ENCODE peak calls at places on chromosomes 13 and 19, in nine cellular contexts. I is HCT116, H is Peyer's patch, Q is IMR-90, W is heart left ventricle, N is sigmoid colon, S is upper lobe of left lung, Y is uterus, U is suprapubic skin. X is an unnamed sample.

GRCh38 chr13:50267917-50268316 is 252.7 kb downstream of the KCNRG start:
- DNase-seq in I (no peak), H (no peak), Q (no peak), W (no peak), N (no peak), S (no peak), Y (no peak), U (no peak), X (no peak)

GRCh38 chr13:73599232-73600128 is 534.7 kb downstream of the KLF12 start:
- DNase-seq in I (no peak), H (no peak), Q (no peak), W (no peak), N (no peak), S (no peak), Y (no peak), U (no peak), X (no peak)

GRCh38 chr13:36750046-36750445 is 69.0 kb upstream of the RFXAP start:
- DNase-seq in I (no peak), H (no peak), Q (no peak), W (no peak), N (no peak), S (no peak), Y (no peak), U (no peak), X (no peak)

GRCh38 chr13:51912091-51912490 is 50.3 kb downstream of the CCDC70 start:
- DNase-seq in I (no peak), H (no peak), Q (no peak), W (no peak), N (no peak), S (no peak), Y (no peak), U (no peak), X (no peak)

GRCh38 chr13:46962286-46962941 is 65.6 kb upstream of the HTR2A start:
- DNase-seq in I (no peak), H (no peak), Q (peak), W (no peak), N (no peak), S (no peak), Y (no peak), U (no peak), X (no peak)

GRCh38 chr13:41590643-41591042 is 133.3 kb downstream of the RGCC start:
- DNase-seq in I (no peak), H (no peak), Q (no peak), W (no peak), N (no peak), S (no peak), Y (no peak), U (no peak), X (no peak)

GRCh38 chr13:20702530-20702929 is 969 bp upstream of the IL17D start:
- DNase-seq in I (no peak), H (no peak), Q (peak), W (no peak), N (no peak), S (no peak), Y (no peak), U (no peak), X (peak)

GRCh38 chr13:112229445-112229844 is 146.7 kb upstream of the SPACA7 start:
- DNase-seq in I (no peak), H (no peak), Q (no peak), W (no peak), N (no peak), S (peak), Y (no peak), U (no peak), X (no peak)

GRCh38 chr19:7751157-7751783 is 3.9 kb upstream of the CD209 start:
- DNase-seq in I (no peak), H (peak), Q (peak), W (no peak), N (no peak), S (no peak), Y (no peak), U (no peak), X (no peak)

GRCh38 chr13:110306960-110307696 is at the start of the genes COL4A1 and COL4A2:
- DNase-seq in I (no peak), H (no peak), Q (peak), W (peak), N (peak), S (peak), Y (peak), U (no peak), X (no peak)

GRCh38 chr19:38838986-38839761 is 7.6 kb upstream of the ECH1 start:
- DNase-seq in I (no peak), H (no peak), Q (no peak), W (peak), N (no peak), S (no peak), Y (no peak), U (no peak), X (no peak)

GRCh38 chr13:109155301-109155761 is 525.9 kb downstream of the MYO16 start:
- DNase-seq in I (peak), H (no peak), Q (peak), W (no peak), N (no peak), S (no peak), Y (no peak), U (no peak), X (no peak)

GRCh38 chr13:99642006-99642405 is 140.7 kb downstream of the TM9SF2 start:
- DNase-seq in I (no peak), H (no peak), Q (no peak), W (no peak), N (no peak), S (no peak), Y (no peak), U (no peak), X (no peak)

GRCh38 chr13:113558461-113558860 is 26.1 kb upstream of the TFDP1 start:
- DNase-seq in I (no peak), H (no peak), Q (no peak), W (no peak), N (no peak), S (no peak), Y (peak), U (no peak), X (no peak)

GRCh38 chr13:71866173-71867091 is 572 bp downstream of the DACH1 start:
- DNase-seq in I (no peak), H (no peak), Q (no peak), W (peak), N (no peak), S (peak), Y (peak), U (no peak), X (peak)

GRCh38 chr13:28049880-28050871 is 50.2 kb downstream of the FLT3 start:
- DNase-seq in I (no peak), H (no peak), Q (no peak), W (no peak), N (no peak), S (no peak), Y (no peak), U (no peak), X (no peak)

GRCh38 chr19:37931941-37932655 is 25.1 kb downstream of the SIPA1L3 start:
- DNase-seq in I (peak), H (peak), Q (peak), W (peak), N (peak), S (peak), Y (peak), U (peak), X (no peak)

GRCh38 chr13:109496216-109496615 is 290.2 kb downstream of the IRS2 start:
- DNase-seq in I (no peak), H (no peak), Q (no peak), W (no peak), N (no peak), S (no peak), Y (no peak), U (no peak), X (no peak)

GRCh38 chr19:22893855-22894270 is 61.8 kb downstream of the ZNF723 start:
- DNase-seq in I (no peak), H (no peak), Q (no peak), W (no peak), N (no peak), S (peak), Y (no peak), U (no peak), X (no peak)

GRCh38 chr19:55464669-55465068 is at the start of gene C19orf85:
- DNase-seq in I (no peak), H (no peak), Q (no peak), W (no peak), N (no peak), S (no peak), Y (no peak), U (no peak), X (no peak)

GRCh38 chr19:11699931-11700794 is 38.6 kb downstream of the ZNF823 start:
- DNase-seq in I (peak), H (no peak), Q (peak), W (no peak), N (no peak), S (no peak), Y (no peak), U (no peak), X (peak)

GRCh38 chr13:26718146-26718545 is 42.4 kb downstream of the GPR12 start:
- DNase-seq in I (no peak), H (no peak), Q (no peak), W (no peak), N (no peak), S (no peak), Y (no peak), U (no peak), X (no peak)

GRCh38 chr13:26721251-26721939 is 39.2 kb downstream of the GPR12 start:
- DNase-seq in I (no peak), H (peak), Q (no peak), W (peak), N (no peak), S (no peak), Y (no peak), U (no peak), X (no peak)

GRCh38 chr13:26716984-26717383 is 43.6 kb downstream of the GPR12 start:
- DNase-seq in I (no peak), H (no peak), Q (no peak), W (no peak), N (no peak), S (no peak), Y (no peak), U (no peak), X (no peak)

GRCh38 chr13:26718872-26719271 is 41.7 kb downstream of the GPR12 start:
- DNase-seq in I (no peak), H (no peak), Q (no peak), W (no peak), N (no peak), S (no peak), Y (no peak), U (no peak), X (no peak)

GRCh38 chr13:26719356-26719945 is 41.1 kb downstream of the GPR12 start:
- DNase-seq in I (no peak), H (no peak), Q (peak), W (no peak), N (no peak), S (no peak), Y (no peak), U (no peak), X (no peak)
- TF ChIP-seq POLR2A in I (no peak), H (no peak), Q (no peak), W (no peak), N (no peak), S (no peak), Y (no peak), U (no peak), X (no peak)

GRCh38 chr13:32247887-32248286 is 67.3 kb downstream of the ZAR1L start:
- DNase-seq in I (no peak), H (no peak), Q (peak), W (no peak), N (no peak), S (no peak), Y (no peak), U (no peak), X (no peak)

GRCh38 chr13:32245555-32245954 is 69.6 kb downstream of the ZAR1L start:
- DNase-seq in I (no peak), H (no peak), Q (no peak), W (no peak), N (no peak), S (no peak), Y (no peak), U (no peak), X (no peak)

GRCh38 chr13:32252812-32253440 is 62.2 kb downstream of the ZAR1L start:
- DNase-seq in I (no peak), H (no peak), Q (no peak), W (no peak), N (no peak), S (no peak), Y (no peak), U (no peak), X (no peak)

GRCh38 chr13:32246468-32246867 is 68.7 kb downstream of the ZAR1L start:
- DNase-seq in I (peak), H (peak), Q (peak), W (no peak), N (peak), S (no peak), Y (peak), U (no peak), X (peak)

DNA sequence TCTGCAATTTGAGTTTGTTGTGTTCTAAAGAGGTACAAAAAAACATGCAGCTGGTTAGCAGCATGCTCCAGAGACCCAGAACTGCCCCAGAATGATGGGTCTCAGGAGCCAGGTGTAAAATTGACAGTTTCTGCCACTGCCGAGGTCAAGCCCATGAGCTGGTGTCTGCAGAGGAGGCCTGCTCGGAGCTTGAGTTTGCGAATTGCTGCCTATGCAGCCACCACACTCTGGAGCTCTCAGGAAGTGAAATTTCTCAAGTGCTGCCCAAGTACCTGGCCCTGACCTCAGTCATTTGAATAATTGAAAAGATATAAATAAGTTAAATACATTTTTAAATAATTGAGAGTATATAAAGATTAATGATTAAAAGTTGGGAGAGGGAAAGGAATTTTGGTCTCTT is 66.4 kb downstream of the ZAR1L start:
- DNase-seq in I (no peak), H (no peak), Q (no peak), W (no peak), N (no peak), S (no peak), Y (no peak), U (no peak), X (no peak)
- TF ChIP-seq POLR2A in I (no peak), H (no peak), Q (no peak), W (no peak), N (no peak), S (no peak), Y (no peak), U (no peak), X (no peak)

DNA sequence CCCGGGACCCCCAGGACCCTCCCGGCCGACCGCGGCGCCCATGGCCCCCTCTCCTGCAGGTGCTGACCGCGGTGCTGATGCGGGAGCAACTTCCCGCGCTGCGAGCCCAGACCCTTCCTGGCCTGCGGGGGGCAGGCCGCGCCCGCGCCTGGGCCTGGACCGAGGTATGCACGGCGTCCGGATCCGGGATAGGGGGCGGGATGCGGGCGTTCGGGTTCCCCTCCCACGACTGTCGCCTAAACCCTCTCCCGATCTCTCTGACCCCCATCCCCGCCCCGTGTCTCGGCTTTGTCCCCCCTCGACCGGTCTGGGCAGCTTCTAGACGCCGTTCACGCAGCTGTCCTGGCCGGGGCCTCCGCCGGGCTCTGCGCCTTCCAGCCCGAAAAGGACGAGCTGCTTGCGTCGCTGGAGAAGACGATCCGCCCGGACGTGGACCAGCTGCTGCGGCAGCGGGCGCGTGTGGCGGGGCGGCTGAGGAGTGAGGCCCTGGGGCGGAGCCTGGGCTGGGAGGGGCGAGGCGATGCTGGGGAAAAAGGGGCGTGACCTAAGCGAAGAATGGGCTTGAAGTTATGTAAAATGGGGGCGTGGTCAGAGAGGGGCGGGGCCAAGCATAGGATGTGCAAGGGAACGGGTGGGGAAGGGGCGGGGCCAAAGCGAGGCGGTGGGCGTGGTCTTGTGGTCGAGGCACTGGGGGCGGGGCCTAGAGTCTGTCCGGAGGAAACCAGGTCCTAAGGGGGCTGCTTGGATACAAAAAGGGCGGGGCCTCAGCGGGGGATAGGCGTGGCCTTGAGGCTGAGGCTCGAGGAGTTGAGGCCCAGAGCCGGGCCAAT is 15.9 kb upstream of the COLGALT1 start:
- DNase-seq in I (peak), H (peak), Q (peak), W (peak), N (peak), S (peak), Y (peak), U (peak), X (peak)
- TF ChIP-seq POLR2A in I (no peak), H (no peak), Q (no peak), W (no peak), N (no peak), S (no peak), Y (no peak), U (no peak), X (no peak)

DNA sequence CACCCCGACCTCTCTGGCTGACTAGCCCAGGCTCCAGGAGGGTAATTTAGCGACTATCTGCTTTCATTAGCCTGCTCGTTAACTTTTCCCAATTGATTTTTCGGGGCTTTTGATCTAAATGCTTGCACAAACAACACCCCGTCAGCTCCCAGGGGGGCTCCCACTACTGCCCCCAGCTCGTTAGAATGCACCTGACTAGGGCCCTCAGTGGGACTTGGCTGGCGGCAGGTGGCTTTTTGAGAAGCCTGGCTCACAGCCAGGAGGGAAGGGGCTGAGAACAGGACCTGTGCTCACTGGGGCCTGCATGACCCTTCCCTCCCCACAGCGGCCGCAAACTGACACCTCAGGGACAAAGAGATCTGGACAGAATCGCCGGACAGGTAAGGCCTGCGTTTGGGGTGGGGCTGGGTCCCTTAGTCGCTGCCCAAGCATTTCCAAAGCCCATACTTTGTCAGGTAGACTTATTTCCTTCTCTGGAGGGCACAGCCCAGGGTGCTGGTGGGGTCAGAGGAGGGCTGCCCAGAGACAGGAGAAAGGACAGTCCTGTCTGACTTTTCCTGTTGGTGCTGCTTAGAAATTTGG is 7.6 kb upstream of the CD79A start:
- DNase-seq in I (no peak), H (no peak), Q (no peak), W (no peak), N (no peak), S (no peak), Y (no peak), U (no peak), X (no peak)
- TF ChIP-seq POLR2A in I (no peak), H (no peak), Q (no peak), W (no peak), N (no peak), S (no peak), Y (no peak), U (no peak), X (no peak)

DNA sequence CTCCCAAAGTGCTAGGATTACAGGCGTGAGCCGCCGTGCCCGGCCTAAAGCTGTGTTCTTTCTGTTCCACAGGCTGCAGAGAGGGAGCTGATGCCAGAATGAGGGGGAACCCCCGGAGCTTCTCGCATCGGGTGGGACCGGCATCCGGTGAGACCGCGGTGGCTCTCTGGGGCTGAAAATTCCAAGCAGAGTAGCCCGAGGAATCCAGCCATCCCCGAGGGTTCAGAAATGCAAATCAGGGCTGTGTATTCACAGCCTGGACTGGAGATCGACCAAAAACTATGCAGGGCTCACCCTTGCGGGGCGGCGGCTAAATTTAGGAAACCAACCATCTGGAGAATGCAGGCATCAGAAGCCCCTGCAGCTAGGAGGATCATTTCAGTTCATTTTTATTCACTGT is 99.2 kb downstream of the GNG7 start:
- DNase-seq in I (no peak), H (peak), Q (no peak), W (peak), N (peak), S (peak), Y (peak), U (peak), X (no peak)
- TF ChIP-seq POLR2A in I (no peak), H (no peak), Q (no peak), W (no peak), N (no peak), S (no peak), Y (no peak), U (no peak), X (no peak)

DNA sequence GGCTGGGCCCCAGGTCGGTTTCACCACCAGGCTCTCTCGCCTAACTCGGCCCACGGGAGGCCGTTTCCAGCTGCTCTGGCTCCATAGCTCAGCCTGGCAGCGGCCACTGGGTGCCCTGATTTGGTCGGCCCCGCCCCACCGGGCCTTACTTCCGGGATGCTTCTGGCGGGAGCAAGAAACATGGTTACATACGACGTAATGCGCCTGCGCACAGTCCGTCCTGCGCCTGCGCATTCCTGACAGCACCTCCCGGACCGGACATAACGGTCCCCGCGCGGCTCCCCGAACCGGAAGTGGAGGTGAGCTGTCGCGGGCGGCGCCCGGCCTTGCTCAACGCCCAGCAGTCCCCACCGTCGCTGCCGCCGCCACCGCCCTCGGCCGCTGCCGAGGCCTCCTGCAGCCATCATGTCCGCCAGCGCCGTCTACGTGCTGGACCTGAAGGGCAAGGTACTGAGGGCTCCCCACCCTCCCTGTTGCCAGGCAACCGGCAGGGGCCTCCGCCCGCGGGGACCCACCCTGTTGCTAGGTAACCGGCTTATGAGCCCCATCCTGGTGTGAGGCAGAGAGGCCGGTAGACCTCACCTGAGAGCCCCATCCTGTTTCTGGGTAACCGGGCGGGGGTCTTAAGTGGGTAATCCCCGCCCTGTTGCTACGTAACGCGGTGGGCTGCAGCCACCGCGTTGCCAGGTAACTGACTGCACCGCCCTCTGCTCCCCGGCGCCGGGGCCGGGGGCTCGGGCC is at the start of gene AP1M1:
- DNase-seq in I (peak), H (peak), Q (peak), W (peak), N (peak), S (peak), Y (peak), U (peak), X (peak)
- TF ChIP-seq POLR2A in I (no peak), H (peak), Q (peak), W (no peak), N (no peak), S (peak), Y (no peak), U (peak), X (peak)

GRCh38 chr19:34772697-34773554 is at the start of gene ZNF599:
- DNase-seq in I (peak), H (peak), Q (peak), W (peak), N (peak), S (peak), Y (peak), U (peak), X (peak)
- TF ChIP-seq POLR2A in I (no peak), H (peak), Q (peak), W (no peak), N (peak), S (peak), Y (peak), U (no peak), X (peak)